ENCODE peak calls at places on chromosomes 3 and 15, in nine cellular contexts. One of them, this sample, is unnamed.

GRCh38 chr3:23312866-23313265 is 109.7 kb downstream of the UBE2E2 start:
- DNase-seq in kidney epithelial cell: no peak
- DNase-seq in type B pancreatic cell: no peak
- DNase-seq in cardiac muscle cell: peak
- DNase-seq in psoas muscle: no peak
- DNase-seq in GM06990: no peak
- DNase-seq in left ventricle myocardium inferior: no peak
- DNase-seq in MCF 10A: no peak
- DNase-seq in tibial nerve: no peak
- DNase-seq in this sample: no peak

GRCh38 chr15:31511707-31512310 is 185.2 kb downstream of the KLF13 start:
- DNase-seq in kidney epithelial cell: no peak
- DNase-seq in type B pancreatic cell: no peak
- DNase-seq in cardiac muscle cell: no peak
- DNase-seq in psoas muscle: no peak
- DNase-seq in GM06990: peak
- DNase-seq in left ventricle myocardium inferior: no peak
- DNase-seq in MCF 10A: no peak
- DNase-seq in tibial nerve: no peak
- DNase-seq in this sample: no peak

GRCh38 chr3:170081079-170081741 is 43.4 kb downstream of the GPR160 start:
- DNase-seq in kidney epithelial cell: no peak
- DNase-seq in type B pancreatic cell: no peak
- DNase-seq in cardiac muscle cell: peak
- DNase-seq in psoas muscle: no peak
- DNase-seq in GM06990: no peak
- DNase-seq in left ventricle myocardium inferior: no peak
- DNase-seq in MCF 10A: no peak
- DNase-seq in tibial nerve: no peak
- DNase-seq in this sample: peak

GRCh38 chr3:100941046-100941445 is 52.2 kb downstream of the ABI3BP start:
- DNase-seq in kidney epithelial cell: no peak
- DNase-seq in type B pancreatic cell: no peak
- DNase-seq in cardiac muscle cell: no peak
- DNase-seq in psoas muscle: peak
- DNase-seq in GM06990: no peak
- DNase-seq in left ventricle myocardium inferior: peak
- DNase-seq in MCF 10A: peak
- DNase-seq in tibial nerve: no peak
- DNase-seq in this sample: no peak

GRCh38 chr3:48215019-48215418 is 8.3 kb upstream of the CAMP start:
- DNase-seq in kidney epithelial cell: no peak
- DNase-seq in type B pancreatic cell: no peak
- DNase-seq in cardiac muscle cell: peak
- DNase-seq in psoas muscle: peak
- DNase-seq in GM06990: no peak
- DNase-seq in left ventricle myocardium inferior: peak
- DNase-seq in MCF 10A: no peak
- DNase-seq in tibial nerve: peak
- DNase-seq in this sample: no peak

GRCh38 chr3:54951405-54951804 is 23.5 kb upstream of the LRTM1 start:
- DNase-seq in kidney epithelial cell: peak
- DNase-seq in type B pancreatic cell: no peak
- DNase-seq in cardiac muscle cell: peak
- DNase-seq in psoas muscle: peak
- DNase-seq in GM06990: no peak
- DNase-seq in left ventricle myocardium inferior: peak
- DNase-seq in MCF 10A: peak
- DNase-seq in tibial nerve: peak
- DNase-seq in this sample: peak

GRCh38 chr3:37800022-37800493 is 61.6 kb upstream of the CTDSPL start:
- DNase-seq in kidney epithelial cell: no peak
- DNase-seq in type B pancreatic cell: no peak
- DNase-seq in cardiac muscle cell: no peak
- DNase-seq in psoas muscle: no peak
- DNase-seq in GM06990: no peak
- DNase-seq in left ventricle myocardium inferior: no peak
- DNase-seq in MCF 10A: no peak
- DNase-seq in tibial nerve: no peak
- DNase-seq in this sample: no peak

GRCh38 chr3:39982665-39983357 is 173.4 kb downstream of the MYRIP start:
- DNase-seq in kidney epithelial cell: no peak
- DNase-seq in type B pancreatic cell: no peak
- DNase-seq in cardiac muscle cell: no peak
- DNase-seq in psoas muscle: no peak
- DNase-seq in GM06990: no peak
- DNase-seq in left ventricle myocardium inferior: no peak
- DNase-seq in MCF 10A: no peak
- DNase-seq in tibial nerve: no peak
- DNase-seq in this sample: no peak

GRCh38 chr3:13544293-13544831 is 4.6 kb upstream of the FBLN2 start:
- DNase-seq in kidney epithelial cell: no peak
- DNase-seq in type B pancreatic cell: no peak
- DNase-seq in cardiac muscle cell: peak
- DNase-seq in psoas muscle: peak
- DNase-seq in GM06990: no peak
- DNase-seq in left ventricle myocardium inferior: no peak
- DNase-seq in MCF 10A: peak
- DNase-seq in tibial nerve: no peak
- DNase-seq in this sample: peak

GRCh38 chr15:61500951-61501350 is 271.8 kb upstream of the RORA start:
- DNase-seq in kidney epithelial cell: no peak
- DNase-seq in type B pancreatic cell: no peak
- DNase-seq in cardiac muscle cell: no peak
- DNase-seq in psoas muscle: no peak
- DNase-seq in GM06990: no peak
- DNase-seq in left ventricle myocardium inferior: no peak
- DNase-seq in MCF 10A: no peak
- DNase-seq in tibial nerve: no peak
- DNase-seq in this sample: no peak

GRCh38 chr3:170826047-170826446 is 43.9 kb downstream of the RPL22L1 start:
- DNase-seq in kidney epithelial cell: no peak
- DNase-seq in type B pancreatic cell: no peak
- DNase-seq in cardiac muscle cell: no peak
- DNase-seq in psoas muscle: no peak
- DNase-seq in GM06990: no peak
- DNase-seq in left ventricle myocardium inferior: no peak
- DNase-seq in MCF 10A: no peak
- DNase-seq in tibial nerve: no peak
- DNase-seq in this sample: no peak

GRCh38 chr3:102078864-102079808 is 229.8 kb downstream of the NFKBIZ start:
- DNase-seq in kidney epithelial cell: no peak
- DNase-seq in type B pancreatic cell: no peak
- DNase-seq in cardiac muscle cell: no peak
- DNase-seq in psoas muscle: no peak
- DNase-seq in GM06990: no peak
- DNase-seq in left ventricle myocardium inferior: no peak
- DNase-seq in MCF 10A: peak
- DNase-seq in tibial nerve: no peak
- DNase-seq in this sample: no peak

GRCh38 chr15:52282418-52282817 is 13.2 kb downstream of the MYO5C start:
- DNase-seq in kidney epithelial cell: no peak
- DNase-seq in type B pancreatic cell: no peak
- DNase-seq in cardiac muscle cell: no peak
- DNase-seq in psoas muscle: no peak
- DNase-seq in GM06990: no peak
- DNase-seq in left ventricle myocardium inferior: no peak
- DNase-seq in MCF 10A: no peak
- DNase-seq in tibial nerve: no peak
- DNase-seq in this sample: no peak

GRCh38 chr3:21517184-21517583 is 233.8 kb downstream of the ZNF385D start:
- DNase-seq in kidney epithelial cell: no peak
- DNase-seq in type B pancreatic cell: no peak
- DNase-seq in cardiac muscle cell: no peak
- DNase-seq in psoas muscle: no peak
- DNase-seq in GM06990: no peak
- DNase-seq in left ventricle myocardium inferior: no peak
- DNase-seq in MCF 10A: no peak
- DNase-seq in tibial nerve: no peak
- DNase-seq in this sample: no peak

GRCh38 chr15:80986487-80986886 is 3.1 kb downstream of the MESD start:
- DNase-seq in kidney epithelial cell: no peak
- DNase-seq in type B pancreatic cell: no peak
- DNase-seq in cardiac muscle cell: no peak
- DNase-seq in psoas muscle: no peak
- DNase-seq in GM06990: no peak
- DNase-seq in left ventricle myocardium inferior: no peak
- DNase-seq in MCF 10A: no peak
- DNase-seq in tibial nerve: no peak
- DNase-seq in this sample: no peak

DNA sequence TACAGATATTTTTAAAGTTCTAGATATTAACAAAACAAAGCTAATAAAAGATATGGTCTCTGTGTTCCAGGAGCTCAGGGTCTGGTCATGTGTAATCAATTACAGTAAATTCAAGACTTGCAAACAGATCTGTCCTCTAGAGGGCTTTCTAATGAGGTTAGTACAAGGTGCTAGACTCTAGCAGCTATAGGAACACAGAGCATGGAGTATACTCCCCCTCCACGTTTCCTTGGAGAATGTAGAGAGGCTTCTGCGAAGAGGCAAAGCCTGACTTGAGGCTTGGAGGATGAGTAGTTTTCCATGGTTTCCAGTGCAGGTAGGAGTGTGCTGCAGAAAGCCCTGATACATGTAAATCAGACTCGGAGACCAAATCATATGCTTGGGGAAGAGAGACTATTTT is 32.7 kb upstream of the DLG1 start:
- DNase-seq in kidney epithelial cell: no peak
- DNase-seq in type B pancreatic cell: no peak
- DNase-seq in cardiac muscle cell: peak
- DNase-seq in psoas muscle: no peak
- DNase-seq in GM06990: no peak
- DNase-seq in left ventricle myocardium inferior: no peak
- DNase-seq in MCF 10A: no peak
- DNase-seq in tibial nerve: no peak
- DNase-seq in this sample: no peak
- TF ChIP-seq CTCF in kidney epithelial cell: no peak
- TF ChIP-seq CTCF in type B pancreatic cell: peak
- TF ChIP-seq CTCF in cardiac muscle cell: peak
- TF ChIP-seq CTCF in psoas muscle: no peak
- TF ChIP-seq CTCF in GM06990: peak
- TF ChIP-seq CTCF in left ventricle myocardium inferior: peak
- TF ChIP-seq CTCF in MCF 10A: no peak
- TF ChIP-seq CTCF in tibial nerve: no peak
- TF ChIP-seq CTCF in this sample: peak

GRCh38 chr15:89776274-89777072 is at the start of gene MESP2:
- DNase-seq in kidney epithelial cell: no peak
- DNase-seq in type B pancreatic cell: peak
- DNase-seq in cardiac muscle cell: peak
- DNase-seq in psoas muscle: peak
- DNase-seq in GM06990: peak
- DNase-seq in left ventricle myocardium inferior: peak
- DNase-seq in MCF 10A: peak
- DNase-seq in tibial nerve: peak
- DNase-seq in this sample: no peak
- TF ChIP-seq CTCF in kidney epithelial cell: peak
- TF ChIP-seq CTCF in type B pancreatic cell: peak
- TF ChIP-seq CTCF in cardiac muscle cell: peak
- TF ChIP-seq CTCF in psoas muscle: peak
- TF ChIP-seq CTCF in GM06990: peak
- TF ChIP-seq CTCF in left ventricle myocardium inferior: peak
- TF ChIP-seq CTCF in MCF 10A: no peak
- TF ChIP-seq CTCF in tibial nerve: peak
- TF ChIP-seq CTCF in this sample: peak

GRCh38 chr15:92053727-92054316 is 200.3 kb downstream of the SLCO3A1 start:
- DNase-seq in kidney epithelial cell: no peak
- DNase-seq in type B pancreatic cell: no peak
- DNase-seq in cardiac muscle cell: no peak
- DNase-seq in psoas muscle: no peak
- DNase-seq in GM06990: no peak
- DNase-seq in left ventricle myocardium inferior: no peak
- DNase-seq in MCF 10A: no peak
- DNase-seq in tibial nerve: no peak
- DNase-seq in this sample: no peak
- TF ChIP-seq CTCF in kidney epithelial cell: peak
- TF ChIP-seq CTCF in type B pancreatic cell: peak
- TF ChIP-seq CTCF in cardiac muscle cell: peak
- TF ChIP-seq CTCF in psoas muscle: peak
- TF ChIP-seq CTCF in GM06990: peak
- TF ChIP-seq CTCF in left ventricle myocardium inferior: peak
- TF ChIP-seq CTCF in MCF 10A: peak
- TF ChIP-seq CTCF in tibial nerve: peak
- TF ChIP-seq CTCF in this sample: peak

GRCh38 chr15:28051920-28052633 is 47.0 kb downstream of the OCA2 start:
- DNase-seq in kidney epithelial cell: no peak
- DNase-seq in type B pancreatic cell: no peak
- DNase-seq in cardiac muscle cell: no peak
- DNase-seq in psoas muscle: no peak
- DNase-seq in GM06990: no peak
- DNase-seq in left ventricle myocardium inferior: no peak
- DNase-seq in MCF 10A: no peak
- DNase-seq in tibial nerve: no peak
- DNase-seq in this sample: no peak
- TF ChIP-seq CTCF in kidney epithelial cell: no peak
- TF ChIP-seq CTCF in type B pancreatic cell: no peak
- TF ChIP-seq CTCF in cardiac muscle cell: no peak
- TF ChIP-seq CTCF in psoas muscle: no peak
- TF ChIP-seq CTCF in GM06990: no peak
- TF ChIP-seq CTCF in left ventricle myocardium inferior: no peak
- TF ChIP-seq CTCF in MCF 10A: no peak
- TF ChIP-seq CTCF in tibial nerve: no peak
- TF ChIP-seq CTCF in this sample: no peak